ENCODE peak calls at places on chromosome 1, in eight cellular contexts. One of them, this sample, is unnamed.

GRCh38 chr1:212566522-212567479 is 41.8 kb upstream of the ATF3 start:
- DNase-seq in AG08395: peak; percentile 62
- DNase-seq in fibroblast of lung: peak; percentile 83
- DNase-seq in effector memory CD4-positive, alpha-beta T cell: peak; percentile 32
- DNase-seq in CD8-positive, alpha-beta T cell: peak; percentile 32
- DNase-seq in PC-3: peak; percentile 81
- DNase-seq in brain pericyte: no peak
- DNase-seq in A549: peak; percentile 66
- DNase-seq in this sample: peak; percentile 98

GRCh38 chr1:24946861-24947658 is 17.0 kb upstream of the RUNX3 start:
- DNase-seq in AG08395: peak; percentile 63
- DNase-seq in fibroblast of lung: peak; percentile 84
- DNase-seq in effector memory CD4-positive, alpha-beta T cell: no peak
- DNase-seq in CD8-positive, alpha-beta T cell: no peak
- DNase-seq in PC-3: no peak
- DNase-seq in brain pericyte: no peak
- DNase-seq in A549: no peak
- DNase-seq in this sample: no peak

GRCh38 chr1:150922519-150922975 is 3.6 kb upstream of the SETDB1 start:
- DNase-seq in AG08395: peak; percentile 87
- DNase-seq in fibroblast of lung: peak; percentile 91
- DNase-seq in effector memory CD4-positive, alpha-beta T cell: peak; percentile 39
- DNase-seq in CD8-positive, alpha-beta T cell: peak; percentile 57
- DNase-seq in PC-3: peak; percentile 97
- DNase-seq in brain pericyte: peak; percentile 5
- DNase-seq in A549: peak; percentile 85
- DNase-seq in this sample: peak; percentile 90

GRCh38 chr1:213457733-213458132 is 406.7 kb downstream of the RPS6KC1 start:
- DNase-seq in AG08395: no peak
- DNase-seq in fibroblast of lung: peak; percentile 14
- DNase-seq in effector memory CD4-positive, alpha-beta T cell: no peak
- DNase-seq in CD8-positive, alpha-beta T cell: no peak
- DNase-seq in PC-3: no peak
- DNase-seq in brain pericyte: no peak
- DNase-seq in A549: no peak
- DNase-seq in this sample: no peak

GRCh38 chr1:153531638-153532037 is 4.2 kb downstream of the S100A6 start:
- DNase-seq in AG08395: no peak
- DNase-seq in fibroblast of lung: no peak
- DNase-seq in effector memory CD4-positive, alpha-beta T cell: no peak
- DNase-seq in CD8-positive, alpha-beta T cell: no peak
- DNase-seq in PC-3: no peak
- DNase-seq in brain pericyte: no peak
- DNase-seq in A549: no peak
- DNase-seq in this sample: no peak

GRCh38 chr1:160046494-160047115 is 14.8 kb upstream of the PIGM start:
- DNase-seq in AG08395: peak; percentile 78
- DNase-seq in fibroblast of lung: peak; percentile 17
- DNase-seq in effector memory CD4-positive, alpha-beta T cell: no peak
- DNase-seq in CD8-positive, alpha-beta T cell: no peak
- DNase-seq in PC-3: peak; percentile 58
- DNase-seq in brain pericyte: no peak
- DNase-seq in A549: peak; percentile 26
- DNase-seq in this sample: peak; percentile 93

GRCh38 chr1:29633271-29633615 is 396.9 kb downstream of the PTPRU start:
- DNase-seq in AG08395: no peak
- DNase-seq in fibroblast of lung: peak; percentile 23
- DNase-seq in effector memory CD4-positive, alpha-beta T cell: no peak
- DNase-seq in CD8-positive, alpha-beta T cell: no peak
- DNase-seq in PC-3: no peak
- DNase-seq in brain pericyte: no peak
- DNase-seq in A549: no peak
- DNase-seq in this sample: no peak

GRCh38 chr1:52056937-52057231 is 789 bp downstream of the BTF3L4 start:
- DNase-seq in AG08395: peak; percentile 33
- DNase-seq in fibroblast of lung: no peak
- DNase-seq in effector memory CD4-positive, alpha-beta T cell: no peak
- DNase-seq in CD8-positive, alpha-beta T cell: no peak
- DNase-seq in PC-3: no peak
- DNase-seq in brain pericyte: no peak
- DNase-seq in A549: no peak
- DNase-seq in this sample: peak; percentile 78

GRCh38 chr1:160761886-160762285 is 22.8 kb downstream of the SLAMF7 start:
- DNase-seq in AG08395: no peak
- DNase-seq in fibroblast of lung: no peak
- DNase-seq in effector memory CD4-positive, alpha-beta T cell: no peak
- DNase-seq in CD8-positive, alpha-beta T cell: no peak
- DNase-seq in PC-3: peak; percentile 55
- DNase-seq in brain pericyte: no peak
- DNase-seq in A549: no peak
- DNase-seq in this sample: no peak

GRCh38 chr1:30606166-30606565 is 117.2 kb downstream of the MATN1 start:
- DNase-seq in AG08395: no peak
- DNase-seq in fibroblast of lung: no peak
- DNase-seq in effector memory CD4-positive, alpha-beta T cell: no peak
- DNase-seq in CD8-positive, alpha-beta T cell: no peak
- DNase-seq in PC-3: no peak
- DNase-seq in brain pericyte: no peak
- DNase-seq in A549: no peak
- DNase-seq in this sample: no peak

GRCh38 chr1:244603498-244603897 is 49.4 kb upstream of the DESI2 start:
- DNase-seq in AG08395: peak; percentile 21
- DNase-seq in fibroblast of lung: peak; percentile 16
- DNase-seq in effector memory CD4-positive, alpha-beta T cell: no peak
- DNase-seq in CD8-positive, alpha-beta T cell: no peak
- DNase-seq in PC-3: peak; percentile 82
- DNase-seq in brain pericyte: no peak
- DNase-seq in A549: peak; percentile 36
- DNase-seq in this sample: peak; percentile 30

GRCh38 chr1:24321712-24322635 is 2.8 kb downstream of the GRHL3 start:
- DNase-seq in AG08395: peak; percentile 74
- DNase-seq in fibroblast of lung: peak; percentile 91
- DNase-seq in effector memory CD4-positive, alpha-beta T cell: peak; percentile 50
- DNase-seq in CD8-positive, alpha-beta T cell: peak; percentile 37
- DNase-seq in PC-3: peak; percentile 87
- DNase-seq in brain pericyte: no peak
- DNase-seq in A549: no peak
- DNase-seq in this sample: peak; percentile 60

GRCh38 chr1:206921772-206922265 is at the start of gene FCMR:
- DNase-seq in AG08395: no peak
- DNase-seq in fibroblast of lung: no peak
- DNase-seq in effector memory CD4-positive, alpha-beta T cell: peak; percentile 43
- DNase-seq in CD8-positive, alpha-beta T cell: no peak
- DNase-seq in PC-3: no peak
- DNase-seq in brain pericyte: no peak
- DNase-seq in A549: no peak
- DNase-seq in this sample: no peak